ENCODE peak calls at places on chromosomes 16 and 17, in six cellular contexts. C is kidney epithelial cell; F is heart left ventricle; W is AG04450; M is CD8-positive, alpha-beta T cell; Q is AG09309. B is an unnamed sample.

GRCh38 chr17:83173997-83174858 is 94.8 kb downstream of the METRNL start:
- DNase-seq in C (no peak), F (peak; percentile 10), W (no peak), M (no peak), Q (no peak), B (peak; percentile 80)

GRCh38 chr16:67158637-67159600 is 790 bp downstream of the TRADD start:
- DNase-seq in C (no peak), F (no peak), W (no peak), M (peak; percentile 82), Q (no peak), B (peak; percentile 87)

GRCh38 chr17:83186751-83187421 is 107.5 kb downstream of the METRNL start:
- DNase-seq in C (no peak), F (peak; percentile 3), W (no peak), M (no peak), Q (no peak), B (no peak)

GRCh38 chr16:4505356-4506153 is 29.4 kb downstream of the HMOX2 start:
- DNase-seq in C (no peak), F (no peak), W (no peak), M (peak; percentile 93), Q (no peak), B (peak; percentile 77)

GRCh38 chr17:57989011-57989345 is 924 bp upstream of the VEZF1 start:
- DNase-seq in C (no peak), F (peak; percentile 57), W (no peak), M (no peak), Q (no peak), B (no peak)

GRCh38 chr17:75645501-75645888 is 12.3 kb downstream of the SMIM5 start:
- DNase-seq in C (peak; percentile 94), F (no peak), W (no peak), M (no peak), Q (no peak), B (no peak)

GRCh38 chr17:44829558-44830358 is at the start of gene GJC1:
- DNase-seq in C (no peak), F (peak; percentile 49), W (no peak), M (no peak), Q (no peak), B (peak; percentile 66)

GRCh38 chr17:416293-417206 is 63.9 kb upstream of the RPH3AL start:
- DNase-seq in C (no peak), F (no peak), W (no peak), M (no peak), Q (no peak), B (no peak)

GRCh38 chr17:40632206-40632605 is 15.4 kb downstream of the SMARCE1 start:
- DNase-seq in C (no peak), F (no peak), W (no peak), M (no peak), Q (no peak), B (no peak)

GRCh38 chr16:50037791-50038190 is 12.8 kb downstream of the CNEP1R1 start:
- DNase-seq in C (no peak), F (no peak), W (no peak), M (no peak), Q (no peak), B (no peak)

GRCh38 chr16:23557779-23558330 is 328 bp downstream of the UBFD1 start:
- DNase-seq in C (no peak), F (no peak), W (no peak), M (peak; percentile 22), Q (peak; percentile 1), B (no peak)

GRCh38 chr16:48499822-48500440 is 110.0 kb downstream of the N4BP1 start:
- DNase-seq in C (peak; percentile 18), F (peak; percentile 46), W (peak; percentile 75), M (no peak), Q (peak; percentile 80), B (no peak)

GRCh38 chr17:7355053-7355452 is at the start of gene TMEM95:
- DNase-seq in C (no peak), F (peak; percentile 64), W (no peak), M (no peak), Q (no peak), B (no peak)

GRCh38 chr16:50160495-50161164 is 7.5 kb downstream of the TENT4B start:
- DNase-seq in C (no peak), F (no peak), W (no peak), M (no peak), Q (no peak), B (no peak)

GRCh38 chr17:8320990-8321389 is 10.9 kb downstream of the ARHGEF15 start:
- DNase-seq in C (no peak), F (no peak), W (no peak), M (no peak), Q (no peak), B (no peak)

GRCh38 chr17:40615295-40615988 is 32.2 kb downstream of the SMARCE1 start:
- DNase-seq in C (peak; percentile 18), F (no peak), W (no peak), M (peak; percentile 71), Q (no peak), B (peak; percentile 77)

GRCh38 chr17:39462644-39463375 is 1.5 kb downstream of the CDK12 start:
- DNase-seq in C (no peak), F (peak; percentile 8), W (no peak), M (no peak), Q (no peak), B (no peak)

GRCh38 chr17:49574283-49574892 is 1.3 kb upstream of the NXPH3 start:
- DNase-seq in C (no peak), F (no peak), W (no peak), M (no peak), Q (no peak), B (peak; percentile 11)

GRCh38 chr16:3282103-3282746 is 1.1 kb upstream of the ZNF263 start:
- DNase-seq in C (no peak), F (no peak), W (no peak), M (no peak), Q (no peak), B (no peak)

GRCh38 chr16:63690267-63690666 is 1431.6 kb downstream of the CDH11 start:
- DNase-seq in C (no peak), F (no peak), W (no peak), M (no peak), Q (no peak), B (no peak)

GRCh38 chr17:78378225-78379133 is at the start of gene PGS1:
- DNase-seq in C (no peak), F (peak; percentile 83), W (no peak), M (peak; percentile 83), Q (no peak), B (peak; percentile 90)

GRCh38 chr17:79811036-79811887 is 14.4 kb upstream of the CBX8 start:
- DNase-seq in C (no peak), F (no peak), W (no peak), M (no peak), Q (no peak), B (peak; percentile 81)

GRCh38 chr16:11004957-11005610 is 60.7 kb downstream of the CLEC16A start:
- DNase-seq in C (no peak), F (no peak), W (peak; percentile 58), M (no peak), Q (no peak), B (no peak)

GRCh38 chr17:18156171-18156975 is 27.3 kb upstream of the ALKBH5 start:
- DNase-seq in C (no peak), F (no peak), W (no peak), M (no peak), Q (no peak), B (no peak)
- TF ChIP-seq CTCF in C (peak; percentile 20), F (no peak), W (no peak), M (no peak), Q (peak; percentile 19), B (no peak)

DNA sequence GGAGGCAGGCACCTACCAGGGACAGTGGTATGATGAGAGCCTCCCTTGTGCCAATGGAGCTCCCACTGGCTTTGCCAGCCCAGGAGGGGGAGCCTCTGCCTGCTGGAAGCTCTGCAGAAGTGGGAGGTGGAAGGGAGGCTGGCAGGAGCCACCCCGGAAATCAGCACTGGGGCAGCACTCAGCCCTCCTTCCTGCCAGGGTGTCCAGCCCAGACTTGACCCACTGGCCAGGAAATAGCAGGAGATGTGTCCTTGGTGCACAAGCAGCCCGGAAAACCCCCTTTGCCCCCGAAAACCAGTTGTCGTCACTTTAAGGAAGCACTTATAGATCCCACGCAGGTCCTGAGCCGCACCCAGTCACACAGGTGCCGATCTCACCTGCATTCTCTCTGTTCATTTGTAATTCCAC is 49.3 kb upstream of the CACNG4 start:
- DNase-seq in C (no peak), F (no peak), W (no peak), M (no peak), Q (no peak), B (no peak)
- TF ChIP-seq CTCF in C (peak; percentile 43), F (no peak), W (peak; percentile 41), M (no peak), Q (peak; percentile 58), B (peak; percentile 10)

DNA sequence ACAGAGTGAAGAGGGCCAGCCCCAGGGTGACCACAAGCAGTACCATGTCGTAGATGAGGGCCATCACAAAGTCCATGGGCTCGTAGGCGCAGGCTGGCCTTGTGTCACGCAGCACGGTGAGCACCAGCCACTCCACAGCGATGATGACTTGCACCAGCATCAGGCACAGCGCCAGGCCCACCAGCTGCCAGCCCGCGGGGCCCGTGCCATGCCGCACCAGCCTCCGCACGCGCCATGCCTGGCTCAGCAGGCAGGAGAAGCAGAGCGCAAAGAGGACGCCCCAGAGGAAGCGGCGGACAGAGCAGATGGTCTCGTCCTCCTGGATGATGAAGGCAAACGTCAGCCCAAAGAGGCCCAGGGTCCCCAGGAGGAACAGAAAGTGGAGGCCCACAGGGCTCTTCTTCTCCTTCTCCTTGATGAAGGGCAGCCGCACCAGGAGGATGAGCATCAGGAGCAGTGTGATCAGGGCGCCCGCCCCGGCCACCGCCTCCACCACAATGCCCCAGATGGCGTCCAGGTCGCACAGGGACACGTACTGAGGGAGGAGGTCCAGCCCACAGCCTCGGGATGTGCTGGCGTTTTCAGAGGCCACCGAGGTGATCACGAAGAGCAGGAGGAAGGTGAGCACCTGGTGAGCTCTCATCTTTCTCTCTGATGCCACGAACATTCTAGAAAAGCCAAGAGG is 12.3 kb downstream of the GPRC5B start:
- DNase-seq in C (no peak), F (no peak), W (no peak), M (no peak), Q (no peak), B (no peak)
- TF ChIP-seq CTCF in C (no peak), F (no peak), W (no peak), M (no peak), Q (no peak), B (no peak)

GRCh38 chr16:8946544-8946943 is 17.2 kb downstream of the USP7 start:
- DNase-seq in C (no peak), F (no peak), W (no peak), M (no peak), Q (no peak), B (no peak)
- TF ChIP-seq CTCF in C (no peak), F (no peak), W (no peak), M (no peak), Q (no peak), B (peak; percentile 43)